ENCODE peak calls at places on chromosomes 7 and 10, in four cellular contexts. J is naive thymus-derived CD4-positive, alpha-beta T cell; U is fibroblast of lung; C is CD4-positive, alpha-beta T cell. K is an unnamed sample.

GRCh38 chr10:107914450-107915276 is 750.2 kb upstream of the SORCS1 start:
- DNase-seq in U (peak; percentile 3), J (no peak), C (no peak), K (no peak)

GRCh38 chr7:100407285-100408180 is 21.0 kb downstream of the ZCWPW1 start:
- DNase-seq in C (peak; percentile 11), J (no peak), U (peak; percentile 73), K (no peak)

GRCh38 chr10:44334621-44335184 is 50.2 kb downstream of the CXCL12 start:
- DNase-seq in C (no peak), U (peak; percentile 80), J (no peak), K (no peak)

GRCh38 chr7:55124989-55125875 is 106.4 kb downstream of the EGFR start:
- DNase-seq in J (no peak), U (no peak), C (no peak), K (no peak)

GRCh38 chr10:48461623-48462481 is 143.0 kb downstream of the ARHGAP22 start:
- DNase-seq in J (no peak), U (no peak), C (no peak), K (no peak)

GRCh38 chr7:143975617-143976016 is 21.0 kb downstream of the OR2F1 start:
- DNase-seq in C (no peak), U (no peak), J (no peak), K (no peak)

GRCh38 chr10:104582604-104582951 is 58.5 kb upstream of the SORCS3 start:
- DNase-seq in C (no peak), J (no peak), U (peak; percentile 37), K (no peak)

GRCh38 chr10:18164771-18165361 is 24.6 kb downstream of the CACNB2 start:
- DNase-seq in J (no peak), U (peak; percentile 92), C (no peak), K (no peak)

GRCh38 chr10:48365668-48366067 is 59.2 kb downstream of the MAPK8 start:
- DNase-seq in J (no peak), U (no peak), C (no peak), K (no peak)

GRCh38 chr7:48875300-48875916 is 48.9 kb upstream of the CDC14C start:
- DNase-seq in U (peak; percentile 15), C (no peak), J (no peak), K (no peak)

GRCh38 chr7:74604326-74605020 is 53.0 kb upstream of the GTF2I start:
- DNase-seq in C (no peak), J (no peak), U (no peak), K (no peak)

GRCh38 chr10:115171392-115171960 is 78.3 kb downstream of the ATRNL1 start:
- DNase-seq in J (no peak), U (peak; percentile 1), C (no peak), K (no peak)

GRCh38 chr7:5237286-5237685 is 45.5 kb upstream of the SLC29A4 start:
- DNase-seq in J (no peak), U (peak; percentile 39), C (no peak), K (no peak)

GRCh38 chr7:47759056-47759706 is 177.3 kb upstream of the TNS3 start:
- DNase-seq in U (no peak), C (no peak), J (no peak), K (no peak)

GRCh38 chr10:109912335-109913282 is 10.7 kb downstream of the XPNPEP1 start:
- DNase-seq in C (no peak), J (no peak), U (peak; percentile 98), K (no peak)

GRCh38 chr10:121648493-121648892 is 50.2 kb upstream of the FGFR2 start:
- DNase-seq in U (no peak), C (no peak), J (no peak), K (no peak)

GRCh38 chr10:17795807-17796596 is 13.1 kb upstream of the MRC1 start:
- DNase-seq in U (no peak), C (no peak), J (no peak), K (no peak)

GRCh38 chr10:95660283-95660682 is 3.8 kb upstream of the ALDH18A1 start:
- DNase-seq in J (no peak), C (no peak), U (peak; percentile 74), K (no peak)

GRCh38 chr7:112898432-112899290 is 108.5 kb upstream of the TMEM168 start:
- DNase-seq in J (peak; percentile 27), U (peak; percentile 64), C (peak; percentile 11), K (no peak)

GRCh38 chr10:12852732-12853131 is 148.8 kb downstream of the CCDC3 start:
- DNase-seq in U (peak; percentile 15), J (no peak), C (no peak), K (no peak)

GRCh38 chr7:29239638-29240037 is 45.1 kb downstream of the CHN2 start:
- DNase-seq in C (no peak), U (no peak), J (no peak), K (no peak)

GRCh38 chr10:80453715-80454525 is at the start of gene TSPAN14:
- DNase-seq in J (peak; percentile 83), C (peak; percentile 74), U (peak; percentile 82), K (peak; percentile 78)

GRCh38 chr10:35058134-35058533 is 32.0 kb downstream of the CUL2 start:
- DNase-seq in C (no peak), U (peak; percentile 96), J (no peak), K (no peak)

GRCh38 chr7:92366730-92367129 is 80.6 kb upstream of the GATAD1 start:
- DNase-seq in C (no peak), J (no peak), U (peak; percentile 74), K (no peak)

GRCh38 chr7:158448701-158449100 is 138.9 kb downstream of the PTPRN2 start:
- DNase-seq in J (no peak), U (no peak), C (no peak), K (no peak)

GRCh38 chr10:129761573-129761972 is 202.5 kb downstream of the EBF3 start:
- DNase-seq in C (no peak), J (no peak), U (no peak), K (no peak)

GRCh38 chr10:129761166-129761565 is 202.9 kb downstream of the EBF3 start:
- DNase-seq in C (no peak), U (no peak), J (no peak), K (no peak)

GRCh38 chr10:129764011-129764900 is 199.8 kb downstream of the EBF3 start:
- DNase-seq in C (no peak), J (peak; percentile 8), U (no peak), K (no peak)

GRCh38 chr10:129760416-129760815 is 203.7 kb downstream of the EBF3 start:
- DNase-seq in J (no peak), C (no peak), U (no peak), K (no peak)

DNA sequence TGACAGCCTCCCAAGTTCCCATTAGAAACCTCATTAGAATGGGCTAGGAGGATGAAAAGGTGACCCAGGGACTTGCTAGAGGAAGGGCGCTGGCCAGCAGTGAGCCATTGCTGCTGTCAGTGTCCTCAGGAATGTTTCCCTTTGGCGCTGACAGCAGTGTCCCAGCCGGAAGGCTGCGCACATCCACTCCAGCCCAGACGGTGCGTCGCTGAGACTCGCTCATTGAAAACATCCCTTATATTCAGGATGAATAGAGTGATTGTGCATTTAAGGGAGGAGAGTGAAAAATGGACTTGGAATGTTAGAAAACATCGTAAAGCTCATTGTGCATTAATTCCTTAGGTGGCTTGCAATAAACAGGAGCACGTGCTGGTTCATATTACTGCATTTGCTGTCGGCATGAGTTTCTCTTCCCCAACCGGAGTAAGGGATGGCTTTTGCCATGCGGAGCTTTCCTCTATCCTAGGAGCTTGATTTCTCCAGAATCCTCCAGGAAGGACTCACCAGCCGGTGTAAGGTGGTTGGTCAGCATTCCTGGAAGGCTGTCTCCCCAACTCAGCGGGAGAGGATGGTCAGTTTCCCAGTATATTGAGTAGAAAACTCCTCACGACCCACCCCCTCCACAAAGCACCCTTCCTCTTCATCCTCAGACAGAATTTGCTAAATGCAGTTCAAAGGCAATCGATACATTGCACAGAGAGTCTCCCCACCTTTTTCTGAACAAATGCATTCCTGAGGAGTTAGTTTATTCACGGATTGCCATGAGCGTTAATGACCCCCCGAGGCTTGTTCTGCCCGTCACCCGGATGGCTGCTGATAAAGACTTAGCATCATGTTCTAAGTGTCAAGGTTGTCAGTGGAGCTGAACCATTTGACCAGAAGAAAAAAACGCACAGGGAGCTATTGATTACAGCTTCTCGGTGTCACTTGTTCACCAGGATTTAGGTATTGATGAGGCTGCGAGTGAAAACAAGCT is 201.8 kb downstream of the EBF3 start:
- DNase-seq in J (no peak), C (no peak), U (no peak), K (no peak)
- H3K9me3 ChIP-seq in J (no peaks in the 10 kb centered on the region), C (no peaks in the 10 kb centered on the region), U (no peaks in the 10 kb centered on the region), K (no peaks in the 10 kb centered on the region)

GRCh38 chr10:88261152-88261551 is 322.0 kb downstream of the RNLS start:
- DNase-seq in U (no peak), J (no peak), C (no peak), K (no peak)
- H3K9me3 ChIP-seq in U (no peaks in the 10 kb centered on the region), J (no peaks in the 10 kb centered on the region), C (no peaks in the 10 kb centered on the region), K (no peaks in the 10 kb centered on the region)

GRCh38 chr7:68841004-68841403 is 757.3 kb upstream of the AUTS2 start:
- DNase-seq in C (no peak), J (no peak), U (peak; percentile 29), K (no peak)
- H3K9me3 ChIP-seq in C (no peaks in the 10 kb centered on the region), J (no peaks in the 10 kb centered on the region), U (no peaks in the 10 kb centered on the region), K (peaks cover 2% of the 10 kb centered on the region)

GRCh38 chr10:2813277-2813676 is 254.1 kb upstream of the PFKP start:
- DNase-seq in C (no peak), U (no peak), J (no peak), K (no peak)
- H3K9me3 ChIP-seq in C (no peaks in the 10 kb centered on the region), U (no peaks in the 10 kb centered on the region), J (no peaks in the 10 kb centered on the region), K (no peaks in the 10 kb centered on the region)

K was measured in T-helper 17 cell.